ENCODE peak calls at places on chromosome 18, in nine cellular contexts. M, P, D, T, L, V, W, S and X are unnamed samples. For H3K36me3 and H3K27me3, the result is how much of the 10 kb centered on the place peaks cover.

GRCh38 chr18:49400398-49401072 is 59.9 kb downstream of the DYM start:
- DNase-seq in D (no peak), M (peak), W (no peak), V (no peak), P (no peak), T (no peak), S (no peak), L (no peak), X (no peak)

GRCh38 chr18:27378396-27379094 is 193.4 kb upstream of the CHST9 start:
- DNase-seq in M (peak), P (no peak), L (no peak), W (peak), S (no peak), D (no peak), T (no peak), V (no peak), X (no peak)

GRCh38 chr18:63322908-63323634 is 3.5 kb upstream of the BCL2 start:
- DNase-seq in P (no peak), S (peak), V (peak), D (peak), T (peak), M (peak), W (peak), L (no peak), X (peak)

GRCh38 chr18:42030586-42031182 is 75.7 kb downstream of the PIK3C3 start:
- DNase-seq in P (no peak), V (peak), D (peak), S (no peak), W (peak), L (no peak), M (peak), T (peak), X (peak)

GRCh38 chr18:69839989-69840388 is 107.7 kb downstream of the CD226 start:
- DNase-seq in D (no peak), P (no peak), L (no peak), W (no peak), M (no peak), S (no peak), T (no peak), V (no peak), X (no peak)

GRCh38 chr18:13379930-13380665 is 161.5 kb downstream of the LDLRAD4 start:
- DNase-seq in T (peak), M (no peak), D (no peak), P (no peak), S (peak), V (no peak), W (peak), L (no peak), X (no peak)

GRCh38 chr18:36284671-36285295 is 12.7 kb upstream of the FHOD3 start:
- DNase-seq in L (no peak), T (peak), M (peak), D (peak), S (no peak), P (no peak), W (peak), V (peak), X (peak)

GRCh38 chr18:44816028-44816427 is 135.3 kb downstream of the SETBP1 start:
- DNase-seq in S (no peak), L (no peak), V (no peak), T (no peak), W (no peak), M (no peak), D (no peak), P (no peak), X (peak)

GRCh38 chr18:2851771-2852170 is 5.0 kb downstream of the EMILIN2 start:
- DNase-seq in W (no peak), S (no peak), T (no peak), V (no peak), D (peak), M (no peak), P (no peak), L (no peak), X (no peak)

GRCh38 chr18:2853173-2853925 is 6.5 kb downstream of the EMILIN2 start:
- DNase-seq in V (no peak), T (no peak), D (no peak), M (no peak), L (no peak), P (no peak), S (no peak), W (no peak), X (no peak)

GRCh38 chr18:2855560-2856350 is 8.9 kb downstream of the EMILIN2 start:
- DNase-seq in L (no peak), V (no peak), P (no peak), S (no peak), W (no peak), M (no peak), D (no peak), T (no peak), X (no peak)

GRCh38 chr18:2854871-2855270 is 8.1 kb downstream of the EMILIN2 start:
- DNase-seq in S (no peak), W (no peak), P (no peak), L (no peak), V (no peak), D (no peak), T (no peak), M (no peak), X (no peak)

DNA sequence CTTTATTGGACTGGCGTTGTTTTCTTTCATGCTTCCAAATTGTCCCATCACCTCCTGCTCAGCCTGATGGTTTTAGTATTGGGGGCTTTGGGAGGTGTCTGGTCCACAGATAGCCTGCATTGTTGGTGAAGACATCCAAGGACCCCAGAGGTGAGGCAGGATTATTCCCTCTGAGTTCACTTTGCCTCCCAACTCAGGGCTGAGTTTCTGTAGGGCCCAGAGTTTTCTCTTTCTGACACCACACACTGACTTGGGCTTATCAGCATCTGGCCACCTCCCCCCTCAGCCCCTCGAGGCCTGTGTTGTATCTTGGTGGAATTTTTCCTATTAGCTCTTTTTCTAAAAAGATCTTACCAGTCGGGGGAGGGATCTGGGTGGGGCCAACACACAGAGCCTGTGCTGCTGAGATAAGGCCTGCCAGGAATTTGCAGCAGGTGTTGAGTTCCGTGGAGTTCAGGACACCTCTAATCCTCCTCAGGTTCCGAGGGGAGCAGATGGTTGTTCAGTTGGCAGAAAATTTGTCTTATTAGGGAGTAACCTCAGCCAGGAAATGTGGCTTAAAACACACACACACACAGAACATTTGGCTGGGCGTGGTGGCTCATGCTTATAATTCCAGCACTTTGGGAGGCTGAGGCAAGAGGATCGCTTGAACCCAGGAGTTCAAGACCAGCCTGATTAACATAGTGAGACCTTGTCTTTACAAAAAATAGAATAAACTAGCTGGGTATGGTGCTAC is 7.3 kb downstream of the EMILIN2 start:
- DNase-seq in P (no peak), L (no peak), D (peak), M (no peak), W (no peak), S (no peak), T (peak), V (no peak), X (no peak)
- H3K4me3 ChIP-seq in P (no peak), L (no peak), D (no peak), M (no peak), W (no peak), S (no peak), T (no peak), V (no peak), X (no peak)

GRCh38 chr18:8634508-8634907 is 25.3 kb downstream of the RAB12 start:
- DNase-seq in M (no peak), D (no peak), S (no peak), V (no peak), L (no peak), W (no peak), T (no peak), P (no peak), X (no peak)

GRCh38 chr18:8630546-8630945 is 21.3 kb downstream of the RAB12 start:
- DNase-seq in S (no peak), P (no peak), T (no peak), W (no peak), M (no peak), L (no peak), V (no peak), D (no peak), X (no peak)

GRCh38 chr18:8635087-8635486 is 25.9 kb downstream of the RAB12 start:
- DNase-seq in T (no peak), W (peak), M (no peak), V (no peak), D (no peak), S (no peak), L (no peak), P (no peak), X (no peak)

GRCh38 chr18:8631265-8631664 is 22.0 kb downstream of the RAB12 start:
- DNase-seq in M (no peak), W (no peak), D (no peak), L (no peak), S (no peak), P (no peak), T (no peak), V (no peak), X (no peak)

GRCh38 chr18:8632386-8632785 is 23.1 kb downstream of the RAB12 start:
- DNase-seq in S (no peak), T (no peak), L (no peak), D (no peak), M (no peak), V (no peak), W (no peak), P (no peak), X (no peak)
- H3K36me3 ChIP-seq in S (under half), T (half or more), L (half or more), D (half or more), M (under half), V (under half), W (under half), P (under half), X (under half)

GRCh38 chr18:78982186-78982585 is 2.6 kb downstream of the SALL3 start:
- DNase-seq in L (no peak), W (no peak), M (no peak), D (no peak), V (no peak), S (no peak), T (no peak), P (no peak), X (no peak)
- H3K27me3 ChIP-seq in L (half or more), W (half or more), M (under half), D (under half), V (half or more), S (under half), T (under half), P (under half), X (under half)

DNA sequence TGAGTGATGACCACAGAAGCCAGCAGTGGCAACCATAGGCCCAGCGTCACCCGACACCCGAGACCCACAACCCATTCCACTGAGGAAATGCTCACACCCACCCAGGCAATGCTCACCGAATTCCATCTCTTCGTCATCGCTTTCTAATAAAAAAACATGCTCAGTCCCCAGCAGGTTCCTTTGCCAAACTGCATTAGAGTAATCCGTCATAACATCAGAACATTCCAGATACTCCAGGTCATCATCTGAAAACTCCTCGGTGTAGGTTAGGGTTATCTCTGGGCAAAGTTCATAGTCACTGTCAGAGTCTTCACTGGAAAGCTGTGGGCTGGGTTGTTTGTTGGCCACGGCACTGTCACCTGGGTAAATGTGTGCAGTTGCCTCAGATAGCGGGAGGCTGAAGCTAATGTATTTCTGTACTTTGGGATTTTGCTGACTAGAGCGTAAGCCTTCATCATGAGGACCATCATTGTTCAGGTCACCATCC is 49.3 kb downstream of the ALPK2 start:
- DNase-seq in M (no peak), P (no peak), D (no peak), T (no peak), S (no peak), W (peak), L (no peak), V (no peak), X (no peak)
- H3K4me3 ChIP-seq in M (no peak), P (no peak), D (no peak), T (no peak), S (no peak), W (peak), L (no peak), V (no peak), X (no peak)

DNA sequence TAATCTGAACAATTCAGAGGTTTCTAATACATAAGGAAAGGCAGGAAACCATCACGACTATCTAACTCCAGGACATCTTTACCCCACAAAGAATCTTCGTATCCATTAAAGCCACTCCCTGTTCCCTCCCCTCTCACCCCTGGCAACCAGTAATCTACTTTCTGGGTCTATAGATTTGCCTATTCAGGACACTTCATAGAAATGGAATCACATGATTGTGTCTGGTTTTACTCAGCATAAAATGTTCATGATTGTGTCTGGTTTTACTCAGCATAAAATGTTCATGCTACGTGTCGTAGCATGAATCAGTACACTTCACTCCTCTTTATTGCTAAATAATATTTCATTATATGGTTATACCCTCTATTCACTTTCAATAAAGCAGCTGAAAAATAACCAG is 11.6 kb downstream of the FECH start:
- DNase-seq in T (no peak), P (no peak), D (no peak), M (no peak), S (no peak), V (no peak), L (no peak), W (no peak), X (no peak)
- H3K36me3 ChIP-seq in T (under half), P (under half), D (half or more), M (under half), S (under half), V (half or more), L (half or more), W (under half), X (under half)

DNA sequence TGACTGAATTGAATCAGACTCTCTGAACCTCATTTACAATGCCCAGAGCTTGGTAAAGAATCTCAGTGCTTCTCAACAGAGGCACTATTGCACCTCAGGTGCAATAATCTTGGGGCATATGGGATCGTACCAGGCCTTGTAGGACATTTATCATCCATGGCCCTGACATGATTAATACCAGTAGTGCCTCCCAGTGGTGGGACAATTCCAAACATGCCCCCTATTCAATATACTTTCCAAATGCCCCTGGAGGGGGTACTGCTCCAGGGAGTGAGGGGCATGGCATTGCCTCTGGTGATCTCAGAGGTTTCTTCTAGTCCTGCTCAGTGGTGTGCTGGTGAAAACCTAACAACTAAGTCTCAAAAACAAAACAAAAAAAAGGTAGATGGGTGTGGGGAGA is 174.9 kb upstream of the SMAD2 start:
- DNase-seq in L (no peak), D (peak), W (no peak), M (no peak), P (no peak), T (no peak), S (no peak), V (no peak), X (peak)
- H3K27me3 ChIP-seq in L (under half), D (under half), W (under half), M (under half), P (under half), T (under half), S (under half), V (under half), X (under half)

GRCh38 chr18:79403723-79404566 is 8.2 kb downstream of the NFATC1 start:
- DNase-seq in W (no peak), D (no peak), P (no peak), L (peak), S (no peak), T (no peak), M (no peak), V (no peak), X (no peak)

GRCh38 chr18:79405781-79406575 is 10.2 kb downstream of the NFATC1 start:
- DNase-seq in W (no peak), L (peak), M (peak), T (no peak), V (peak), D (no peak), P (peak), S (peak), X (no peak)

GRCh38 chr18:79406708-79407107 is 11.0 kb downstream of the NFATC1 start:
- DNase-seq in S (no peak), M (no peak), T (no peak), P (peak), D (no peak), W (no peak), L (peak), V (no peak), X (no peak)

GRCh38 chr18:79404567-79404910 is 8.8 kb downstream of the NFATC1 start:
- DNase-seq in S (no peak), T (no peak), D (no peak), L (peak), V (no peak), P (peak), W (no peak), M (no peak), X (no peak)

GRCh38 chr18:79405019-79405780 is 9.5 kb downstream of the NFATC1 start:
- DNase-seq in V (no peak), P (peak), T (no peak), L (peak), M (no peak), D (no peak), S (no peak), W (no peak), X (no peak)
- H3K4me3 ChIP-seq in V (no peak), P (no peak), T (no peak), L (peak), M (no peak), D (no peak), S (peak), W (no peak), X (no peak)

DNA sequence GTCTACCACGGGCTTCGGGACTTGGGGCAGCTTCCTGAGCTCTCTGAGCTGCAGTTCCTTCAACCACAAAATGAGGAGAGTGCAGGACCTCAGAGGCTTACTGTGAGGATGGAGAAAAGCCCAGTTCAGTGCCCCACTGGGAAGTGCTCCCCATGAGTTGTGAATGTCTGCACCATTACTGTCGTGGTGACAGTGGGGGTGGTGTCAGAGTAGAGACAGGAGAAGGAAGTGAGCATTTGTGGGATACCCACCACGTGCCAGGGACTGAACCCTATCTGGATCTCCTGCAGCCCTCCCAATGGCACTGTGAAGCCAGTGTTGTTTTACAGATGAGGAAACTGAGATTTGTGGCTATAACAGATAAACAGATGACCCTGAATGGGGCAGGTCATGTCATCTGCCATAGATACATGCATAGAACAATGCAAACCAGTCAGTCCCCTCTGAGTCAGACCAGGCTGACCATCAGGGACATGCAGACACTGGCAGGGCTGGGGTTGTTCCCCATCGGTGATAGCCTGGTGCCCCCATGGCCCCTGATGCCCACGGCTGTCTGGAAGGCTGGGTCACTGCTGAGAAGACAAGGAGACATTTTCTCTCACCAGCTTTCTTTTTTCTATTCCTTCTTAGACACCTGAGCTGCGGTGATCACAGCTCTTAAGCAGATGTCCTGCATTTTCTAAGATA is 60.8 kb downstream of the EMILIN2 start:
- DNase-seq in W (no peak), D (no peak), L (no peak), T (peak), S (peak), V (no peak), P (no peak), M (no peak), X (no peak)
- H3K36me3 ChIP-seq in W (under half), D (under half), L (under half), T (under half), S (under half), V (under half), P (under half), M (under half), X (under half)